ENCODE peak calls at places on chromosomes 1 and 21, in five cellular contexts. N is tibial nerve; Z is astrocyte of the cerebellum; S is effector CD8-positive, alpha-beta T cell; T is central memory CD8-positive, alpha-beta T cell. X is an unnamed sample.

GRCh38 chr21:42784896-42785451 is 94.4 kb downstream of the WDR4 start:
- DNase-seq in N (no peak), Z (no peak), S (no peak), T (no peak), X (no peak)

GRCh38 chr1:157691285-157691920 is 9.2 kb downstream of the FCRL3 start:
- DNase-seq in N (no peak), Z (peak), S (no peak), T (no peak), X (peak)

GRCh38 chr1:28507247-28507645 is 1.4 kb downstream of the RCC1 start:
- DNase-seq in N (no peak), Z (no peak), S (no peak), T (no peak), X (no peak)

GRCh38 chr1:181135815-181136737 is 47.6 kb downstream of the IER5 start:
- DNase-seq in N (no peak), Z (peak), S (no peak), T (no peak), X (peak)

GRCh38 chr1:115958866-115959265 is 17.4 kb upstream of the SLC22A15 start:
- DNase-seq in N (no peak), Z (no peak), S (no peak), T (no peak), X (no peak)

GRCh38 chr1:27521336-27522147 is 31.6 kb upstream of the WASF2 start:
- DNase-seq in N (no peak), Z (no peak), S (peak), T (no peak), X (no peak)

GRCh38 chr1:40532844-40533424 is 1.5 kb downstream of the ZNF684 start:
- DNase-seq in N (peak), Z (no peak), S (no peak), T (no peak), X (no peak)

GRCh38 chr1:56324504-56324903 is 254.9 kb downstream of the PLPP3 start:
- DNase-seq in N (no peak), Z (no peak), S (no peak), T (no peak), X (no peak)

GRCh38 chr1:235857756-235858155 is 8.9 kb downstream of the LYST start:
- DNase-seq in N (no peak), Z (no peak), S (no peak), T (no peak), X (no peak)

GRCh38 chr1:86380257-86380861 is 15.8 kb downstream of the ODF2L start:
- DNase-seq in N (no peak), Z (peak), S (no peak), T (no peak), X (peak)

GRCh38 chr1:236013330-236013729 is 51.6 kb downstream of the NID1 start:
- DNase-seq in N (no peak), Z (no peak), S (no peak), T (no peak), X (no peak)

GRCh38 chr1:29425656-29426055 is 189.3 kb downstream of the PTPRU start:
- DNase-seq in N (no peak), Z (no peak), S (no peak), T (no peak), X (no peak)

GRCh38 chr1:153400244-153400643 is 9.4 kb upstream of the S100A8 start:
- DNase-seq in N (no peak), Z (no peak), S (no peak), T (peak), X (no peak)

GRCh38 chr21:34022557-34023335 is 50.6 kb upstream of the MRPS6 start:
- DNase-seq in N (no peak), Z (no peak), S (no peak), T (no peak), X (no peak)

GRCh38 chr21:36990508-36991205 is 15.8 kb upstream of the RIPPLY3 start:
- DNase-seq in N (no peak), Z (no peak), S (no peak), T (no peak), X (no peak)

GRCh38 chr1:20721117-20722061 is 3.6 kb upstream of the KIF17 start:
- DNase-seq in N (no peak), Z (no peak), S (no peak), T (no peak), X (no peak)

GRCh38 chr1:225482489-225482950 is 54.7 kb upstream of the LBR start:
- DNase-seq in N (no peak), Z (peak), S (no peak), T (no peak), X (no peak)

GRCh38 chr1:58898739-58899580 is 115.1 kb upstream of the JUN start:
- DNase-seq in N (no peak), Z (no peak), S (no peak), T (no peak), X (no peak)

GRCh38 chr1:109466440-109467300 is at the start of gene SYPL2:
- DNase-seq in N (peak), Z (no peak), S (no peak), T (no peak), X (no peak)

GRCh38 chr21:42337830-42338729 is 12.7 kb downstream of the TFF2 start:
- DNase-seq in N (peak), Z (peak), S (peak), T (peak), X (no peak)

GRCh38 chr1:115179397-115179835 is 90.1 kb upstream of the TSPAN2 start:
- DNase-seq in N (no peak), Z (peak), S (no peak), T (no peak), X (peak)

GRCh38 chr1:155026588-155026987 is 7.0 kb downstream of the DCST2 start:
- DNase-seq in N (no peak), Z (no peak), S (no peak), T (no peak), X (no peak)

GRCh38 chr1:7580923-7581753 is 190.0 kb upstream of the VAMP3 start:
- DNase-seq in N (no peak), Z (no peak), S (no peak), T (no peak), X (no peak)

GRCh38 chr21:39175154-39175553 is 8.1 kb downstream of the PSMG1 start:
- DNase-seq in N (no peak), Z (no peak), S (no peak), T (no peak), X (no peak)

GRCh38 chr21:46154955-46155513 is 345 bp downstream of the FTCD start:
- DNase-seq in N (no peak), Z (no peak), S (no peak), T (no peak), X (no peak)

GRCh38 chr1:27601771-27602509 is 2.0 kb downstream of the AHDC1 start:
- DNase-seq in N (no peak), Z (no peak), S (no peak), T (no peak), X (no peak)

GRCh38 chr1:15625224-15625917 is 8.1 kb downstream of the DDI2 start:
- DNase-seq in N (no peak), Z (no peak), S (no peak), T (no peak), X (no peak)

GRCh38 chr1:230464618-230465017 is 38.5 kb upstream of the PGBD5 start:
- DNase-seq in N (no peak), Z (no peak), S (no peak), T (no peak), X (no peak)

GRCh38 chr1:202047977-202048376 is 37.6 kb downstream of the ELF3 start:
- DNase-seq in N (no peak), Z (no peak), S (no peak), T (no peak), X (no peak)

GRCh38 chr21:34885125-34885524 is 164.0 kb downstream of the RUNX1 start:
- DNase-seq in N (no peak), Z (no peak), S (no peak), T (no peak), X (no peak)